ENCODE peak calls at places on chromosomes 3 and 15, in five cellular contexts. V, F, W, Y and C are unnamed samples.

GRCh38 chr3:8764528-8764927 is 4.9 kb downstream of the OXTR start:
- DNase-seq in V (no peak), W (no peak), Y (no peak), F (no peak), C (no peak)

GRCh38 chr3:116112686-116113085 is 332.6 kb downstream of the LSAMP start:
- DNase-seq in Y (no peak), V (peak; percentile 30), F (no peak), W (no peak), C (peak; percentile 33)

GRCh38 chr3:134029734-134030381 is at the start of gene SLCO2A1:
- DNase-seq in V (peak; percentile 17), Y (no peak), W (peak; percentile 78), F (no peak), C (no peak)

GRCh38 chr15:79208179-79208578 is 74.3 kb upstream of the ANKRD34C start:
- DNase-seq in W (no peak), V (no peak), Y (no peak), F (no peak), C (no peak)

GRCh38 chr15:81178365-81178764 is 18.3 kb upstream of the IL16 start:
- DNase-seq in F (no peak), V (no peak), Y (no peak), W (no peak), C (no peak)

GRCh38 chr15:68305420-68305871 is 27.9 kb downstream of the FEM1B start:
- DNase-seq in Y (no peak), W (no peak), F (no peak), V (no peak), C (no peak)

GRCh38 chr15:74808073-74808839 is 4.4 kb upstream of the LMAN1L start:
- DNase-seq in F (no peak), V (no peak), Y (no peak), W (no peak), C (peak; percentile 28)

GRCh38 chr15:51727141-51727897 is 10.1 kb downstream of the LYSMD2 start:
- DNase-seq in F (no peak), Y (no peak), W (peak; percentile 24), V (peak; percentile 51), C (peak; percentile 30)

GRCh38 chr15:39969871-39970270 is 36.0 kb downstream of the EIF2AK4 start:
- DNase-seq in V (peak; percentile 60), F (peak; percentile 15), W (no peak), Y (no peak), C (peak; percentile 81)

GRCh38 chr15:39365161-39365560 is 215.7 kb upstream of the THBS1 start:
- DNase-seq in Y (no peak), F (no peak), V (peak; percentile 53), W (no peak), C (no peak)

GRCh38 chr3:103440539-103441113 is 1005.8 kb downstream of the ZPLD1 start:
- DNase-seq in F (no peak), W (peak; percentile 28), Y (no peak), V (no peak), C (peak; percentile 23)

GRCh38 chr3:195905970-195906864 is 2.1 kb downstream of the TNK2 start:
- DNase-seq in W (no peak), V (peak; percentile 74), F (no peak), Y (no peak), C (peak; percentile 44)

GRCh38 chr3:124978627-124979026 is 44.1 kb upstream of the MUC13 start:
- DNase-seq in W (no peak), Y (no peak), V (no peak), F (no peak), C (no peak)

GRCh38 chr3:124266517-124266916 is 274.6 kb upstream of the ROPN1 start:
- DNase-seq in Y (no peak), V (no peak), F (no peak), W (no peak), C (peak; percentile 23)

GRCh38 chr3:143216709-143217182 is 97.2 kb downstream of the CHST2 start:
- DNase-seq in F (no peak), V (peak; percentile 10), W (no peak), Y (no peak), C (peak; percentile 45)

GRCh38 chr15:78455749-78456148 is 17.7 kb downstream of the IREB2 start:
- DNase-seq in Y (no peak), F (no peak), V (peak; percentile 48), W (no peak), C (no peak)

GRCh38 chr15:31049682-31050606 is 51.6 kb downstream of the TRPM1 start:
- DNase-seq in F (no peak), V (no peak), Y (no peak), W (no peak), C (no peak)

GRCh38 chr15:39153058-39153457 is 427.8 kb upstream of the THBS1 start:
- DNase-seq in Y (no peak), V (no peak), F (no peak), W (no peak), C (no peak)

GRCh38 chr15:62928242-62928995 is 114.1 kb upstream of the TPM1 start:
- DNase-seq in F (peak; percentile 40), W (no peak), V (peak; percentile 93), Y (no peak), C (peak; percentile 88)

GRCh38 chr15:20340931-20341661 is 200.5 kb downstream of the GOLGA6L6 start:
- DNase-seq in W (no peak), Y (peak; percentile 82), V (no peak), F (no peak), C (no peak)

GRCh38 chr15:44591326-44591725 is 54.4 kb downstream of the EIF3J start:
- DNase-seq in V (no peak), F (no peak), W (no peak), Y (no peak), C (no peak)

GRCh38 chr3:40452876-40453730 is 4.0 kb upstream of the RPL14 start:
- DNase-seq in Y (peak; percentile 98), V (peak; percentile 98), W (peak; percentile 100), F (peak; percentile 97), C (peak; percentile 99)

GRCh38 chr3:166100710-166101109 is 263.5 kb upstream of the BCHE start:
- DNase-seq in W (no peak), F (no peak), Y (no peak), V (no peak), C (no peak)

GRCh38 chr3:144875251-144875650 is 903.6 kb downstream of the DIPK2A start:
- DNase-seq in Y (no peak), F (no peak), V (no peak), W (no peak), C (no peak)

GRCh38 chr3:26639339-26639738 is 16.8 kb downstream of the LRRC3B start:
- DNase-seq in W (no peak), F (no peak), Y (no peak), V (no peak), C (no peak)

GRCh38 chr3:31634485-31634884 is 101.8 kb downstream of the STT3B start:
- DNase-seq in Y (no peak), F (no peak), W (no peak), V (peak; percentile 49), C (peak; percentile 29)

GRCh38 chr15:62444104-62445027 is 279.3 kb upstream of the C2CD4B start:
- DNase-seq in F (peak; percentile 26), V (peak; percentile 99), W (no peak), Y (no peak), C (peak; percentile 77)

GRCh38 chr3:125123455-125123854 is 67.7 kb upstream of the HEG1 start:
- DNase-seq in Y (no peak), F (no peak), V (no peak), W (no peak), C (no peak)

GRCh38 chr3:14787630-14788029 is 31.1 kb upstream of the FGD5 start:
- DNase-seq in V (no peak), W (no peak), Y (no peak), F (no peak), C (no peak)

GRCh38 chr3:99269606-99270355 is 368.3 kb upstream of the DCBLD2 start:
- DNase-seq in F (peak; percentile 15), V (peak; percentile 34), Y (no peak), W (no peak), C (no peak)

GRCh38 chr15:70584838-70585706 is 178.3 kb downstream of the UACA start:
- DNase-seq in Y (no peak), F (no peak), W (peak; percentile 85), V (no peak), C (peak; percentile 43)
- TF ChIP-seq CTCF in Y (no peak), F (no peak), W (peak; percentile 85), V (no peak), C (peak; percentile 47)

GRCh38 chr3:20103731-20104130 is 63.5 kb downstream of the KAT2B start:
- DNase-seq in Y (no peak), W (no peak), F (no peak), V (no peak), C (no peak)
- H3K4me3 ChIP-seq in Y (no peak overlapping the region), W (no peak overlapping the region), F (no peak overlapping the region), V (no peak overlapping the region), C (no peak overlapping the region)

GRCh38 chr3:33877187-33877586 is 78.8 kb downstream of the PDCD6IP start:
- DNase-seq in W (no peak), Y (no peak), F (no peak), V (no peak), C (no peak)

GRCh38 chr3:33869977-33870376 is 71.5 kb downstream of the PDCD6IP start:
- DNase-seq in W (no peak), F (no peak), Y (no peak), V (no peak), C (no peak)

GRCh38 chr3:33879540-33879939 is 81.1 kb downstream of the PDCD6IP start:
- DNase-seq in W (peak; percentile 21), V (no peak), F (no peak), Y (no peak), C (peak; percentile 41)

GRCh38 chr3:33874815-33875214 is 76.4 kb downstream of the PDCD6IP start:
- DNase-seq in F (no peak), V (no peak), Y (no peak), W (no peak), C (no peak)

GRCh38 chr3:33875680-33876079 is 77.2 kb downstream of the PDCD6IP start:
- DNase-seq in Y (no peak), W (no peak), F (no peak), V (no peak), C (no peak)
- TF ChIP-seq CTCF in Y (no peak), W (no peak), F (no peak), V (no peak), C (no peak)

GRCh38 chr3:129312671-129313414 is 34.2 kb downstream of the HMCES start:
- DNase-seq in F (no peak), V (peak; percentile 43), Y (no peak), W (no peak), C (peak; percentile 14)

GRCh38 chr3:129312021-129312639 is 33.5 kb downstream of the HMCES start:
- DNase-seq in F (no peak), W (no peak), V (peak; percentile 73), Y (no peak), C (no peak)

GRCh38 chr3:129313983-129314756 is 35.5 kb downstream of the HMCES start:
- DNase-seq in Y (peak; percentile 45), F (no peak), W (peak; percentile 67), V (peak; percentile 75), C (peak; percentile 46)

GRCh38 chr3:129314757-129315385 is 36.2 kb downstream of the HMCES start:
- DNase-seq in W (peak; percentile 98), Y (peak; percentile 84), V (peak; percentile 93), F (peak; percentile 60), C (peak; percentile 89)

DNA sequence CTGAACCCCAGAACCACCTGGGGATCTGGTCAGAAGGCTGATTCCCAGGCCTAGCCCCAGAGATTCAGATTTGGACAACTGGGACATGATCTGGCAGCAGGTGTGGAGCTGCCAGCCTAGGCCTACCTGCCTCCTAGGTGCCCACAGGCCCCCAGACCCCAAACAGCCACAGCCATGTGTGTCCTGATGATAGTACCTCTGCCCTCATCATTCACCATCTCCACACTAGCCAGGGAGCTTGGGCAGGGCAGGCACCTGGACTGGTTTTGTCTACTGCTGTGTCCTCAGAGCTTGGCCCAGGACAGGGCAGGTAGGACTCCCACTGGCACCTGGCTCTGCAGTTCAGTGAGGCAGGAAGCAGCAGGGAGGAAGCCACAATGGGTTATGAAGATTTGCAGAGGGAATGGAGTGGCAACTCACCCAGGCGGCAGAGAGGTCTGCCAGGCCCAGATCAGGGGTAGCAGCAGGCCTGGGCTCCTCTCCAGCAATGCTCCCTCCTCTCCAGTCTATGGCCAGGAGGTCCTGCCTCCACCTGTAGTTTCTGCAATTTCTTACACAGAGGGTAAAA is 34.8 kb downstream of the HMCES start:
- DNase-seq in Y (peak; percentile 40), W (no peak), V (peak; percentile 23), F (no peak), C (peak; percentile 22)
- H3K4me3 ChIP-seq in Y (no peak overlapping the region), W (no peak overlapping the region), V (no peak overlapping the region), F (peak overlapping the region; percentile 96), C (no peak overlapping the region)